ENCODE peak calls at places on chromosomes 4 and X, in ten cellular contexts. O, P, J, Z, U, D, S, E, B and C are unnamed samples.

GRCh38 chrX:118627084-118627758 is 100.2 kb upstream of the IL13RA1 start:
- DNase-seq in O (no peak), P (no peak), J (no peak), Z (no peak), U (no peak), D (no peak), S (no peak), E (no peak), B (no peak), C (no peak)

GRCh38 chr4:126004936-126005335 is 690.2 kb downstream of the FAT4 start:
- DNase-seq in O (no peak), P (no peak), J (peak; percentile 16), Z (no peak), U (no peak), D (no peak), S (no peak), E (no peak), B (no peak), C (peak; percentile 81)

GRCh38 chr4:177492022-177492421 is 49.8 kb upstream of the AGA start:
- DNase-seq in O (no peak), P (no peak), J (no peak), Z (no peak), U (no peak), D (no peak), S (no peak), E (no peak), B (no peak), C (no peak)

GRCh38 chr4:132316738-132317137 is 832.4 kb upstream of the PCDH10 start:
- DNase-seq in O (no peak), P (no peak), J (no peak), Z (no peak), U (no peak), D (no peak), S (no peak), E (no peak), B (no peak), C (no peak)

GRCh38 chrX:102765794-102766193 is 45.3 kb downstream of the GPRASP3 start:
- DNase-seq in O (no peak), P (peak; percentile 42), J (peak; percentile 53), Z (no peak), U (no peak), D (no peak), S (no peak), E (no peak), B (no peak), C (no peak)

GRCh38 chr4:78542373-78542772 is 9.2 kb upstream of the ANXA3 start:
- DNase-seq in O (no peak), P (no peak), J (no peak), Z (no peak), U (no peak), D (no peak), S (no peak), E (no peak), B (no peak), C (no peak)

GRCh38 chrX:111165902-111166301 is 69.9 kb downstream of the PAK3 start:
- DNase-seq in O (no peak), P (no peak), J (no peak), Z (no peak), U (no peak), D (peak; percentile 19), S (no peak), E (no peak), B (no peak), C (no peak)

GRCh38 chrX:40049084-40049641 is 48.6 kb downstream of the BCOR start:
- DNase-seq in O (no peak), P (no peak), J (no peak), Z (no peak), U (no peak), D (no peak), S (no peak), E (no peak), B (no peak), C (no peak)

GRCh38 chrX:56745019-56745418 is 16.0 kb downstream of the NBDY start:
- DNase-seq in O (no peak), P (no peak), J (peak; percentile 58), Z (no peak), U (no peak), D (no peak), S (no peak), E (no peak), B (no peak), C (no peak)

GRCh38 chrX:22629105-22629725 is 356.5 kb downstream of the CBLL2 start:
- DNase-seq in O (no peak), P (no peak), J (no peak), Z (no peak), U (no peak), D (no peak), S (no peak), E (no peak), B (no peak), C (no peak)

GRCh38 chr4:126661194-126661593 is 971.6 kb upstream of the INTU start:
- DNase-seq in O (no peak), P (no peak), J (no peak), Z (no peak), U (no peak), D (no peak), S (no peak), E (no peak), B (no peak), C (no peak)

GRCh38 chr4:6732441-6733357 is 16.7 kb downstream of the BLOC1S4 start:
- DNase-seq in O (no peak), P (no peak), J (no peak), Z (no peak), U (no peak), D (no peak), S (no peak), E (no peak), B (no peak), C (peak; percentile 76)

GRCh38 chrX:2387614-2388239 is 113.0 kb downstream of the DHRSX start:
- DNase-seq in O (no peak), P (no peak), J (no peak), Z (no peak), U (no peak), D (no peak), S (no peak), E (no peak), B (no peak), C (no peak)

GRCh38 chr4:1505511-1506451 is 99.5 kb upstream of the NKX1-1 start:
- DNase-seq in O (no peak), P (no peak), J (no peak), Z (no peak), U (no peak), D (no peak), S (no peak), E (peak; percentile 35), B (no peak), C (no peak)

GRCh38 chr4:88731359-88731758 is 33.7 kb upstream of the NAP1L5 start:
- DNase-seq in O (no peak), P (no peak), J (no peak), Z (no peak), U (no peak), D (no peak), S (no peak), E (no peak), B (no peak), C (no peak)

GRCh38 chr4:41454393-41454792 is 83.6 kb upstream of the LIMCH1 start:
- DNase-seq in O (no peak), P (no peak), J (no peak), Z (no peak), U (no peak), D (no peak), S (no peak), E (no peak), B (no peak), C (no peak)

GRCh38 chrX:19863237-19864223 is 23.9 kb downstream of the SH3KBP1 start:
- DNase-seq in O (no peak), P (no peak), J (no peak), Z (peak; percentile 40), U (no peak), D (no peak), S (no peak), E (no peak), B (no peak), C (peak; percentile 56)

GRCh38 chrX:19593684-19594083 is 78.4 kb upstream of the MAP3K15 start:
- DNase-seq in O (peak; percentile 4), P (no peak), J (no peak), Z (no peak), U (no peak), D (no peak), S (no peak), E (no peak), B (no peak), C (no peak)

GRCh38 chr4:143186634-143187033 is 1.9 kb downstream of the USP38 start:
- DNase-seq in O (no peak), P (no peak), J (no peak), Z (no peak), U (no peak), D (no peak), S (no peak), E (no peak), B (no peak), C (no peak)

GRCh38 chr4:142352682-142353081 is 493.4 kb downstream of the INPP4B start:
- DNase-seq in O (no peak), P (no peak), J (no peak), Z (no peak), U (no peak), D (no peak), S (no peak), E (no peak), B (no peak), C (no peak)

GRCh38 chr4:96646146-96646545 is 806.3 kb downstream of the PDHA2 start:
- DNase-seq in O (no peak), P (no peak), J (no peak), Z (no peak), U (no peak), D (no peak), S (no peak), E (no peak), B (no peak), C (no peak)

GRCh38 chr4:8872402-8873291 is 1.0 kb upstream of the HMX1 start:
- DNase-seq in O (peak; percentile 50), P (no peak), J (no peak), Z (no peak), U (no peak), D (no peak), S (no peak), E (no peak), B (no peak), C (no peak)

GRCh38 chr4:73415807-73416238 is 11.7 kb downstream of the ALB start:
- DNase-seq in O (no peak), P (no peak), J (no peak), Z (no peak), U (no peak), D (no peak), S (no peak), E (no peak), B (no peak), C (no peak)

GRCh38 chr4:38237139-38237538 is 276.9 kb downstream of the PTTG2 start:
- DNase-seq in O (no peak), P (no peak), J (peak; percentile 87), Z (no peak), U (no peak), D (no peak), S (no peak), E (no peak), B (no peak), C (no peak)

GRCh38 chrX:118164138-118164537 is 47.5 kb upstream of the KLHL13 start:
- DNase-seq in O (no peak), P (no peak), J (no peak), Z (no peak), U (no peak), D (no peak), S (no peak), E (no peak), B (no peak), C (no peak)

GRCh38 chrX:24253030-24253429 is 60.8 kb downstream of the SUPT20HL2 start:
- DNase-seq in O (no peak), P (no peak), J (no peak), Z (no peak), U (no peak), D (no peak), S (no peak), E (no peak), B (no peak), C (no peak)

GRCh38 chr4:38381788-38382187 is 282.2 kb upstream of the KLF3 start:
- DNase-seq in O (no peak), P (no peak), J (no peak), Z (no peak), U (peak; percentile 5), D (no peak), S (no peak), E (no peak), B (no peak), C (no peak)

GRCh38 chr4:34939073-34939472 is 1305.2 kb downstream of the ARAP2 start:
- DNase-seq in O (no peak), P (no peak), J (no peak), Z (no peak), U (no peak), D (no peak), S (no peak), E (peak; percentile 40), B (no peak), C (no peak)